ENCODE peak calls at places on chromosomes 12 and 14, in four cellular contexts. J is omental fat pad, P is NCI-H1694 treated with DMSO at 0.1 percent for 48 hours, Y is NCI-H510A. Q is an unnamed sample.

GRCh38 chr12:124548854-124549378 is 18.5 kb downstream of the NCOR2 start:
- DNase-seq in J (peak; percentile 70), P (no peak), Y (no peak), Q (peak; percentile 89)

GRCh38 chr14:100246809-100247428 is 8.0 kb downstream of the YY1 start:
- DNase-seq in J (no peak), P (peak; percentile 88), Y (peak; percentile 16), Q (no peak)

GRCh38 chr12:57238854-57239554 is 9.5 kb downstream of the SHMT2 start:
- DNase-seq in P (peak; percentile 69), Y (peak; percentile 62), J (peak; percentile 83), Q (peak; percentile 93)

GRCh38 chr12:112913038-112913688 is 6.4 kb downstream of the OAS1 start:
- DNase-seq in P (no peak), J (no peak), Y (no peak), Q (no peak)

GRCh38 chr14:78455896-78456435 is 285.8 kb downstream of the NRXN3 start:
- DNase-seq in Y (no peak), P (no peak), J (no peak), Q (no peak)

GRCh38 chr12:101174576-101174975 is 35.5 kb downstream of the SLC5A8 start:
- DNase-seq in J (no peak), P (no peak), Y (no peak), Q (no peak)

GRCh38 chr12:89817501-89818226 is 109.0 kb upstream of the ATP2B1 start:
- DNase-seq in J (no peak), Y (no peak), P (no peak), Q (no peak)

GRCh38 chr12:67804168-67804567 is 155.6 kb downstream of the DYRK2 start:
- DNase-seq in Y (no peak), J (no peak), P (no peak), Q (no peak)

GRCh38 chr14:77616133-77616453 is 344 bp downstream of the SPTLC2 start:
- DNase-seq in Y (no peak), P (no peak), J (no peak), Q (no peak)

GRCh38 chr12:96416033-96416790 is 16.0 kb upstream of the CDK17 start:
- DNase-seq in Y (no peak), J (no peak), P (no peak), Q (no peak)

GRCh38 chr14:58298880-58299664 is 717 bp downstream of the ARID4A start:
- DNase-seq in J (no peak), Y (no peak), P (no peak), Q (no peak)